ENCODE peak calls at places on chromosomes 4 and X, in five cellular contexts. N is uterus, E is cardiac muscle cell, Z is tibial artery, C is upper lobe of left lung. G is an unnamed sample.

GRCh38 chr4:136768925-136769275 is 763.4 kb downstream of the PCDH18 start:
- DNase-seq in Z (no peak), N (no peak), C (no peak), E (no peak), G (no peak)

GRCh38 chr4:188714488-188714887 is 575.2 kb downstream of the TRIML1 start:
- DNase-seq in Z (no peak), N (no peak), C (no peak), E (no peak), G (no peak)

GRCh38 chr4:151961456-151961855 is 200.6 kb upstream of the GATB start:
- DNase-seq in N (no peak), E (no peak), C (no peak), Z (no peak), G (no peak)

GRCh38 chrX:119376312-119376711 is 22.8 kb upstream of the SLC25A43 start:
- DNase-seq in E (no peak), N (no peak), Z (no peak), C (no peak), G (no peak)

GRCh38 chr4:144176476-144176875 is 36.0 kb upstream of the GYPA start:
- DNase-seq in N (no peak), Z (no peak), E (no peak), C (no peak), G (no peak)

GRCh38 chrX:15529165-15529564 is 28.6 kb downstream of the BMX start:
- DNase-seq in C (no peak), N (no peak), E (no peak), Z (no peak), G (no peak)

GRCh38 chr4:4406455-4407298 is 19.8 kb downstream of the NSG1 start:
- DNase-seq in Z (no peak), N (no peak), C (no peak), E (no peak), G (no peak)

GRCh38 chr4:8643986-8644385 is 51.4 kb downstream of the CPZ start:
- DNase-seq in E (no peak), Z (peak), N (no peak), C (no peak), G (peak)

GRCh38 chr4:105933083-105933482 is 37.8 kb downstream of the NPNT start:
- DNase-seq in N (no peak), C (no peak), Z (no peak), E (no peak), G (no peak)

GRCh38 chr4:86156526-86156925 is 203.3 kb downstream of the MAPK10 start:
- DNase-seq in C (no peak), Z (no peak), E (no peak), N (no peak), G (no peak)

GRCh38 chr4:86152454-86152853 is 207.4 kb downstream of the MAPK10 start:
- DNase-seq in E (no peak), Z (no peak), C (no peak), N (no peak), G (no peak)

GRCh38 chr4:86160423-86160822 is 199.4 kb downstream of the MAPK10 start:
- DNase-seq in E (no peak), N (no peak), C (no peak), Z (no peak), G (no peak)

GRCh38 chr4:86159216-86159615 is 200.6 kb downstream of the MAPK10 start:
- DNase-seq in C (no peak), E (no peak), Z (no peak), N (no peak), G (no peak)

GRCh38 chr4:86155766-86156165 is 204.1 kb downstream of the MAPK10 start:
- DNase-seq in C (no peak), Z (no peak), N (no peak), E (no peak), G (no peak)
- TF ChIP-seq CTCF in C (no peak), Z (no peak), N (no peak), E (no peak), G (no peak)

GRCh38 chr4:110634320-110635154 is 11.7 kb upstream of the PITX2 start:
- DNase-seq in Z (no peak), E (no peak), N (no peak), C (no peak), G (no peak)
- H3K4me3 ChIP-seq in Z (no peak), E (no peak), N (no peak), C (no peak), G (peak)

GRCh38 chr4:56757821-56758400 is 63.6 kb downstream of the SPINK2 start:
- DNase-seq in E (peak), N (peak), C (peak), Z (peak), G (peak)
- H3K27ac ChIP-seq in E (no peak), N (peak), C (peak), Z (peak), G (peak)

DNA sequence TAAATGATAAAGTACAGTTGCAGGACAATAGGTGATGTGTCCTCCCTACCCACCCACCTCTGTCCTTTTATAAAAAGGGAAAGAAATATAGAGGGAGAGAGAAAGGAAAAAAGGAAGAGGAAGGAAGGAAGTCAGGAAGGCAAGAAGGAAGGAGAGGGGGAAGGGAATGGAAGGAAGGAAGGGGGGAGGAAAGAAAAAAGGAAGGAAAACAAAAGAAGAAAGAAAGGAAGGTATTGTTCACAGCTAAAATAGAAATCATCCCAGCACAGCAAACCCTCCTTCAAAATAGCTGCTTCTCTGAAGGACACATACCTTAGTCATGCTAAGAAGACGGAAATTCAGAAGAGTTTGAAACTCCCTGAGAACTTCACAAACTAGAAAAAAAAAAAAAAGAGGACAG is 8.4 kb downstream of the NKX6-1 start:
- DNase-seq in E (no peak), Z (no peak), C (no peak), N (no peak), G (no peak)
- TF ChIP-seq CTCF in E (no peak), Z (no peak), C (no peak), N (no peak), G (no peak)

GRCh38 chrX:5644786-5645185 is 583.9 kb downstream of the NLGN4X start:
- DNase-seq in C (no peak), N (no peak), Z (no peak), E (no peak), G (no peak)

GRCh38 chrX:5650904-5651303 is 577.8 kb downstream of the NLGN4X start:
- DNase-seq in N (no peak), Z (no peak), E (no peak), C (no peak), G (no peak)

GRCh38 chrX:5646818-5647217 is 581.8 kb downstream of the NLGN4X start:
- DNase-seq in Z (no peak), N (no peak), C (no peak), E (no peak), G (no peak)

GRCh38 chrX:5648941-5649568 is 579.6 kb downstream of the NLGN4X start:
- DNase-seq in C (no peak), Z (no peak), E (no peak), N (no peak), G (no peak)
- H3K4me3 ChIP-seq in C (no peak), Z (no peak), E (no peak), N (no peak), G (no peak)

GRCh38 chrX:11965436-11965835 is 172.8 kb upstream of the FRMPD4 start:
- DNase-seq in C (no peak), E (no peak), Z (no peak), N (no peak), G (no peak)

GRCh38 chrX:11968470-11968869 is 169.8 kb upstream of the FRMPD4 start:
- DNase-seq in N (no peak), C (no peak), Z (no peak), E (no peak), G (no peak)

GRCh38 chrX:11967986-11968385 is 170.3 kb upstream of the FRMPD4 start:
- DNase-seq in C (no peak), N (no peak), E (no peak), Z (no peak), G (no peak)

GRCh38 chrX:11968991-11969390 is 169.3 kb upstream of the FRMPD4 start:
- DNase-seq in N (no peak), E (no peak), Z (no peak), C (no peak), G (no peak)

GRCh38 chrX:11970935-11971334 is 167.3 kb upstream of the FRMPD4 start:
- DNase-seq in E (no peak), N (no peak), C (no peak), Z (no peak), G (no peak)
- H3K27ac ChIP-seq in E (no peak), N (no peak), C (no peak), Z (no peak), G (no peak)